ENCODE peak calls at places on chromosomes 11 and 22, in four cellular contexts. Z is transverse colon; R is activated CD4-positive, alpha-beta T cell treated with anti-CD3 and anti-CD28 coated beads, Interleukin-2, amount 10 ng/mL, durations not matched to agents 7 days and 5 days; S is hippocampal formation. C is an unnamed sample.

GRCh38 chr11:62931501-62932278 is 10.5 kb upstream of the CHRM1 start:
- DNase-seq in Z (no peak), R (no peak), S (no peak), C (no peak)

GRCh38 chr22:46357711-46358505 is 22.4 kb downstream of the TRMU start:
- DNase-seq in Z (no peak), R (no peak), S (no peak), C (no peak)

GRCh38 chr11:96969251-96969650 is 579.4 kb downstream of the JRKL start:
- DNase-seq in Z (no peak), R (no peak), S (no peak), C (no peak)

GRCh38 chr11:73989156-73989555 is 6.5 kb upstream of the UCP2 start:
- DNase-seq in Z (no peak), R (no peak), S (no peak), C (no peak)

GRCh38 chr22:41038732-41039131 is 53.7 kb upstream of the EP300 start:
- DNase-seq in Z (no peak), R (no peak), S (no peak), C (no peak)

GRCh38 chr22:37431811-37432707 is 4.8 kb upstream of the ELFN2 start:
- DNase-seq in Z (no peak), R (no peak), S (no peak), C (no peak)

GRCh38 chr22:46417769-46418168 is 82.3 kb downstream of the TRMU start:
- DNase-seq in Z (no peak), R (no peak), S (no peak), C (no peak)

GRCh38 chr22:38427465-38427864 is 27.5 kb downstream of the KCNJ4 start:
- DNase-seq in Z (no peak), R (no peak), S (no peak), C (no peak)

GRCh38 chr11:125923012-125923579 is 18.8 kb downstream of the DDX25 start:
- DNase-seq in Z (peak; percentile 68), R (peak; percentile 71), S (peak; percentile 53), C (peak; percentile 50)